ENCODE peak calls at places on chromosome 19, in five cellular contexts. O is fibroblast of lung; Q is dorsolateral prefrontal cortex; M is CD8-positive, alpha-beta T cell; Y is body of pancreas. B is an unnamed sample.

GRCh38 chr19:48806818-48807589 is 3.8 kb downstream of the BCAT2 start:
- DNase-seq in Y (peak; percentile 63), Q (no peak), O (peak; percentile 40), M (no peak), B (no peak)

GRCh38 chr19:1668339-1669123 is 16.1 kb upstream of the TCF3 start:
- DNase-seq in M (peak; percentile 30), O (no peak), Q (no peak), Y (no peak), B (no peak)

GRCh38 chr19:14632286-14632685 is 42.4 kb downstream of the ADGRE3 start:
- DNase-seq in M (no peak), O (no peak), Q (no peak), Y (no peak), B (peak; percentile 4)

GRCh38 chr19:48553676-48554384 is 1.9 kb downstream of the SULT2B1 start:
- DNase-seq in O (peak; percentile 60), Y (peak; percentile 62), Q (no peak), M (no peak), B (no peak)

GRCh38 chr19:15210323-15210774 is 9.6 kb upstream of the NOTCH3 start:
- DNase-seq in Y (peak; percentile 70), M (no peak), O (peak; percentile 51), Q (no peak), B (no peak)

GRCh38 chr19:18644144-18645034 is 7.6 kb downstream of the KLHL26 start:
- DNase-seq in O (peak; percentile 49), Y (peak; percentile 33), Q (no peak), M (no peak), B (no peak)

GRCh38 chr19:9149976-9150375 is 9.8 kb downstream of the ZNF317 start:
- DNase-seq in Y (no peak), M (no peak), Q (no peak), O (no peak), B (no peak)

GRCh38 chr19:8302734-8303133 is 5.4 kb downstream of the CD320 start:
- DNase-seq in O (no peak), Y (peak; percentile 0), Q (no peak), M (no peak), B (peak; percentile 0)

GRCh38 chr19:44968118-44968517 is 12.9 kb downstream of the CLPTM1 start:
- DNase-seq in Q (no peak), Y (no peak), O (no peak), M (no peak), B (no peak)

GRCh38 chr19:15253513-15253912 is 21.3 kb upstream of the EPHX3 start:
- DNase-seq in Y (no peak), O (no peak), M (no peak), Q (no peak), B (no peak)

GRCh38 chr19:391199-391557 is 17.8 kb downstream of the C2CD4C start:
- DNase-seq in Y (no peak), M (no peak), Q (no peak), O (no peak), B (no peak)

GRCh38 chr19:11421607-11422098 is 2.5 kb upstream of the RGL3 start:
- DNase-seq in Y (peak; percentile 22), M (peak; percentile 39), Q (no peak), O (no peak), B (peak; percentile 29)

GRCh38 chr19:43207991-43208390 is 2.6 kb upstream of the PSG4 start:
- DNase-seq in O (no peak), M (no peak), Y (no peak), Q (no peak), B (no peak)

GRCh38 chr19:37999309-38000213 is 92.6 kb downstream of the SIPA1L3 start:
- DNase-seq in Y (peak; percentile 20), M (no peak), Q (no peak), O (peak; percentile 100), B (no peak)

GRCh38 chr19:42279148-42279901 is 10.3 kb downstream of the CIC start:
- DNase-seq in O (no peak), M (no peak), Q (no peak), Y (no peak), B (no peak)

GRCh38 chr19:45172173-45172572 is 5.9 kb downstream of the TRAPPC6A start:
- DNase-seq in Q (no peak), M (no peak), Y (no peak), O (no peak), B (no peak)

GRCh38 chr19:39941615-39942507 is 7.4 kb upstream of the FCGBP start:
- DNase-seq in O (peak; percentile 34), Q (no peak), Y (peak; percentile 54), M (peak; percentile 73), B (no peak)

GRCh38 chr19:44685877-44686276 is 13.1 kb upstream of the CEACAM16 start:
- DNase-seq in Y (no peak), M (no peak), O (peak; percentile 70), Q (no peak), B (no peak)

GRCh38 chr19:45331411-45331810 is 8.7 kb upstream of the CKM start:
- DNase-seq in Y (no peak), O (no peak), M (no peak), Q (no peak), B (no peak)

GRCh38 chr19:12828494-12828893 is 5.9 kb downstream of the RTBDN start:
- DNase-seq in Y (peak; percentile 54), O (no peak), Q (no peak), M (no peak), B (no peak)

GRCh38 chr19:54189020-54189667 is at the start of gene MBOAT7:
- DNase-seq in M (no peak), Y (no peak), O (no peak), Q (no peak), B (no peak)

GRCh38 chr19:44741841-44742352 is 6.6 kb upstream of the BCL3 start:
- DNase-seq in Y (peak; percentile 100), Q (peak; percentile 83), M (no peak), O (peak; percentile 100), B (no peak)

GRCh38 chr19:335486-336066 is 9.0 kb downstream of the MIER2 start:
- DNase-seq in O (no peak), M (no peak), Q (no peak), Y (no peak), B (no peak)

GRCh38 chr19:4007836-4008539 is 452 bp downstream of the PIAS4 start:
- DNase-seq in O (no peak), Q (no peak), M (peak; percentile 38), Y (no peak), B (no peak)

GRCh38 chr19:4010808-4011110 is 3.2 kb downstream of the PIAS4 start:
- DNase-seq in O (no peak), Q (no peak), M (no peak), Y (no peak), B (no peak)

GRCh38 chr19:4012092-4012974 is 4.8 kb downstream of the PIAS4 start:
- DNase-seq in M (no peak), Y (peak; percentile 90), Q (no peak), O (no peak), B (no peak)

GRCh38 chr19:4009990-4010807 is 2.7 kb downstream of the PIAS4 start:
- DNase-seq in Y (peak; percentile 71), M (no peak), O (no peak), Q (no peak), B (no peak)

GRCh38 chr19:4007021-4007835 is at the start of gene PIAS4:
- DNase-seq in O (peak; percentile 86), M (peak; percentile 96), Q (peak; percentile 93), Y (peak; percentile 96), B (peak; percentile 87)
- TF ChIP-seq CTCF in O (no peak), M (no peak), Q (no peak), Y (no peak), B (peak; percentile 34)

DNA sequence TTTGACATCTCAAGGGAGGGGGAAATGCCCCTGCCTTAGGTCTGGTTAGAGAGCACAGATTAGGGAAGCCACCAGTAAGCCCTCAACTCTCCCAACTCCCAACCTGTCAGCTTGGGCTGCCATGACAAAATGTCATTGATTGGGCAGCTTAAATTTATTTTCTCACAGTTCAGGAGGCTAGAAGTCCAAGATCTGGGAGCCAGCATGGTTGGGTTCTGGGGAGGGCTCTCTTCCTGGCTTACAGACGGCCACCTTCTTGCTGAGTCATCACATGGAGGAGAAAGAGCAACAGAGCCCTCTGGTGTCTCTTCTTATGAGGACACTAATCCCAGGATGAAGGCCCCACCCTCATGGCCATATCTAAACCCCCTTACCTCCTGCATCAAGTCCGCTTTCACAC is 24.2 kb downstream of the C19orf12 start:
- DNase-seq in Q (no peak), Y (no peak), O (peak; percentile 34), M (peak; percentile 46), B (no peak)
- TF ChIP-seq CTCF in Q (peak; percentile 46), Y (peak; percentile 14), O (peak; percentile 34), M (peak; percentile 50), B (peak; percentile 68)

GRCh38 chr19:28516415-28516872 is 696.5 kb downstream of the UQCRFS1 start:
- DNase-seq in O (no peak), Y (no peak), Q (no peak), M (no peak), B (no peak)
- TF ChIP-seq CTCF in O (no peak), Y (no peak), Q (no peak), M (no peak), B (no peak)

GRCh38 chr19:20367811-20368294 is 197.7 kb downstream of the ZNF737 start:
- DNase-seq in O (no peak), Q (peak; percentile 5), Y (peak; percentile 71), M (no peak), B (no peak)
- TF ChIP-seq CTCF in O (no peak), Q (no peak), Y (peak; percentile 53), M (no peak), B (no peak)

GRCh38 chr19:6969490-6969889 is 51.7 kb downstream of the MBD3L2B start:
- DNase-seq in Y (no peak), M (no peak), Q (no peak), O (no peak), B (no peak)

GRCh38 chr19:6958786-6959185 is 62.4 kb downstream of the MBD3L2B start:
- DNase-seq in M (no peak), O (no peak), Y (no peak), Q (no peak), B (no peak)

GRCh38 chr19:6963259-6963852 is 57.9 kb downstream of the MBD3L2B start:
- DNase-seq in Y (no peak), M (no peak), O (no peak), Q (no peak), B (no peak)

GRCh38 chr19:6967962-6968361 is 53.3 kb downstream of the MBD3L2B start:
- DNase-seq in M (no peak), Y (no peak), O (no peak), Q (no peak), B (no peak)

GRCh38 chr19:6963937-6964336 is 57.3 kb downstream of the MBD3L2B start:
- DNase-seq in Y (no peak), O (no peak), M (no peak), Q (no peak), B (no peak)
- TF ChIP-seq CTCF in Y (peak; percentile 17), O (no peak), M (peak; percentile 66), Q (peak; percentile 28), B (peak; percentile 47)

DNA sequence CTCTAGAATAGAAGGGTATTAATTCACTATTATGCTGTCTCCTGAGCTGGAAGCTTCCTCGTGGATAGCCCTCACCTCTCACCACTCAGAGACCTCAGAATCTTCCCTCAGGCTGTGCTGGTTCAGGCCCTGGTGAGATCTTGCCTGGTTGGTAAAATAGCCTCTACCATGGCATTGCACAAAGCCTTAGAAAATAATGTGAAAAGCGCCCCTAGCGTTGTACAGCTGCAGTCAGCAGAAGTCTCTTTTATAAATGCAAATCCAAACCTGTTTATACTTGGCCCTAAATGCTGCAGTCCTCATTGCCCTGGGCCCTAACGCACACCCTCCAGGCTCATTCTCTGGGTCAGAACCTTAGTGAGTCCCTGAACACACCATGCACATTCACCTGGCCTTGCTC is 150.9 kb downstream of the KCTD15 start:
- DNase-seq in M (no peak), Q (no peak), O (no peak), Y (no peak), B (no peak)
- TF ChIP-seq CTCF in M (no peak), Q (peak; percentile 6), O (no peak), Y (no peak), B (no peak)